ENCODE peak calls at places on chromosomes 3 and 15, in six cellular contexts. H is H9, Y is neuronal stem cell, R is trophoblast cell, E is IMR-90, U is H1. B is an unnamed sample.
A peak's percentile ranks its signal among the peaks of the same experiment; 100 is the strongest.

GRCh38 chr3:195801251-195802183 is 10.2 kb downstream of the MUC4 start:
- DNase-seq in H (no peak), Y (no peak), R (no peak), E (no peak), U (no peak), B (no peak)

GRCh38 chr3:116005404-116005803 is 382.1 kb downstream of the GAP43 start:
- DNase-seq in H (no peak), Y (no peak), R (no peak), E (peak; percentile 98), U (no peak), B (peak; percentile 97)

GRCh38 chr3:181901626-181902025 is 189.9 kb downstream of the SOX2 start:
- DNase-seq in H (no peak), Y (no peak), R (no peak), E (no peak), U (no peak), B (no peak)

GRCh38 chr15:28873585-28874139 is 12.1 kb upstream of the APBA2 start:
- DNase-seq in H (no peak), Y (no peak), R (no peak), E (no peak), U (no peak), B (no peak)

GRCh38 chr15:82081904-82082810 is 36.3 kb upstream of the MEX3B start:
- DNase-seq in H (peak; percentile 71), Y (peak; percentile 36), R (no peak), E (peak; percentile 93), U (no peak), B (peak; percentile 88)

GRCh38 chr15:68220967-68221366 is 8.6 kb downstream of the CLN6 start:
- DNase-seq in H (no peak), Y (no peak), R (no peak), E (no peak), U (no peak), B (no peak)

GRCh38 chr3:73384091-73384906 is 240.4 kb downstream of the PDZRN3 start:
- DNase-seq in H (no peak), Y (no peak), R (no peak), E (no peak), U (no peak), B (no peak)

GRCh38 chr3:133188996-133189395 is 150.8 kb downstream of the TMEM108 start:
- DNase-seq in H (no peak), Y (no peak), R (no peak), E (no peak), U (no peak), B (no peak)

GRCh38 chr15:75174102-75174501 is 27.6 kb upstream of the C15orf39 start:
- DNase-seq in H (no peak), Y (no peak), R (no peak), E (no peak), U (no peak), B (no peak)

GRCh38 chr15:63436872-63437375 is 55.3 kb upstream of the CA12 start:
- DNase-seq in H (no peak), Y (peak; percentile 49), R (no peak), E (peak; percentile 84), U (no peak), B (peak; percentile 84)

GRCh38 chr15:90891346-90891949 is 7.1 kb downstream of the FES start:
- DNase-seq in H (no peak), Y (no peak), R (no peak), E (no peak), U (no peak), B (no peak)

GRCh38 chr3:10286596-10287295 is 6.0 kb downstream of the GHRL start:
- DNase-seq in H (peak; percentile 67), Y (peak; percentile 58), R (peak; percentile 15), E (peak; percentile 74), U (peak; percentile 57), B (peak; percentile 64)

GRCh38 chr3:134348524-134348923 is 25.7 kb downstream of the AMOTL2 start:
- DNase-seq in H (no peak), Y (no peak), R (peak; percentile 97), E (peak; percentile 80), U (no peak), B (peak; percentile 64)

GRCh38 chr3:52077376-52077775 is 21.0 kb upstream of the DUSP7 start:
- DNase-seq in H (no peak), Y (no peak), R (no peak), E (no peak), U (no peak), B (no peak)

GRCh38 chr3:28972921-28973320 is 307.9 kb upstream of the RBMS3 start:
- DNase-seq in H (no peak), Y (no peak), R (no peak), E (no peak), U (no peak), B (peak; percentile 29)

GRCh38 chr15:75069301-75069925 is 46.0 kb downstream of the PPCDC start:
- DNase-seq in H (no peak), Y (no peak), R (no peak), E (no peak), U (no peak), B (no peak)

GRCh38 chr3:169237181-169237580 is 426.3 kb downstream of the MECOM start:
- DNase-seq in H (no peak), Y (no peak), R (no peak), E (peak; percentile 70), U (no peak), B (no peak)

GRCh38 chr3:119329551-119329950 is 35.4 kb downstream of the ARHGAP31 start:
- DNase-seq in H (no peak), Y (no peak), R (no peak), E (peak; percentile 43), U (no peak), B (peak; percentile 72)

GRCh38 chr3:105435277-105435676 is 68.6 kb downstream of the ALCAM start:
- DNase-seq in H (no peak), Y (no peak), R (no peak), E (no peak), U (no peak), B (no peak)

GRCh38 chr3:55180936-55181535 is 253.2 kb upstream of the LRTM1 start:
- DNase-seq in H (no peak), Y (no peak), R (peak; percentile 9), E (no peak), U (no peak), B (peak; percentile 50)

GRCh38 chr3:182268711-182269110 is 524.6 kb upstream of the ATP11B start:
- DNase-seq in H (no peak), Y (no peak), R (no peak), E (no peak), U (no peak), B (no peak)

GRCh38 chr15:43126358-43126757 is 7.0 kb upstream of the TMEM62 start:
- DNase-seq in H (no peak), Y (no peak), R (no peak), E (no peak), U (no peak), B (no peak)

GRCh38 chr15:77030042-77030927 is 35.4 kb downstream of the PSTPIP1 start:
- DNase-seq in H (peak; percentile 50), Y (no peak), R (no peak), E (no peak), U (no peak), B (no peak)

GRCh38 chr3:17288839-17289399 is 404.2 kb downstream of the PLCL2 start:
- DNase-seq in H (no peak), Y (no peak), R (no peak), E (no peak), U (no peak), B (no peak)

GRCh38 chr15:99174989-99175388 is 70.1 kb downstream of the SYNM start:
- DNase-seq in H (no peak), Y (no peak), R (no peak), E (no peak), U (no peak), B (peak; percentile 55)

GRCh38 chr3:171810278-171811058 is at the start of gene PLD1:
- DNase-seq in H (no peak), Y (peak; percentile 15), R (peak; percentile 98), E (peak; percentile 79), U (no peak), B (peak; percentile 90)

GRCh38 chr3:7209098-7209497 is 348.2 kb downstream of the GRM7 start:
- DNase-seq in H (no peak), Y (no peak), R (no peak), E (no peak), U (no peak), B (no peak)

GRCh38 chr3:24299236-24299635 is 195.4 kb downstream of the THRB start:
- DNase-seq in H (no peak), Y (no peak), R (no peak), E (no peak), U (no peak), B (no peak)

GRCh38 chr3:81375921-81376320 is 385.5 kb downstream of the GBE1 start:
- DNase-seq in H (no peak), Y (no peak), R (no peak), E (no peak), U (no peak), B (no peak)

GRCh38 chr15:88604381-88604951 is 16.7 kb upstream of the AEN start:
- DNase-seq in H (no peak), Y (no peak), R (no peak), E (no peak), U (no peak), B (no peak)

GRCh38 chr3:42665050-42665878 is 11.8 kb downstream of the ZBTB47 start:
- DNase-seq in H (no peak), Y (no peak), R (no peak), E (no peak), U (no peak), B (no peak)

GRCh38 chr3:56854856-56855620 is 53.3 kb upstream of the ARHGEF3 start:
- DNase-seq in H (no peak), Y (no peak), R (no peak), E (no peak), U (no peak), B (no peak)
- H3K14ac ChIP-seq in H (no peak overlapping the region), Y (no peak overlapping the region), R (no peak overlapping the region), E (no peak overlapping the region), U (no peak overlapping the region), B (no peak overlapping the region)

GRCh38 chr3:191030983-191031382 is 168.1 kb upstream of the OSTN start:
- DNase-seq in H (no peak), Y (no peak), R (no peak), E (no peak), U (no peak), B (no peak)
- H3K4ac ChIP-seq in H (no peak overlapping the region), Y (no peak overlapping the region), R (no peak overlapping the region), E (no peak overlapping the region), U (no peak overlapping the region), B (no peak overlapping the region)

GRCh38 chr3:184713521-184713920 is 1.7 kb upstream of the MAGEF1 start:
- DNase-seq in H (no peak), Y (no peak), R (no peak), E (no peak), U (no peak), B (no peak)

GRCh38 chr3:184712248-184712559 is 340 bp upstream of the MAGEF1 start:
- DNase-seq in H (no peak), Y (no peak), R (no peak), E (no peak), U (no peak), B (no peak)

GRCh38 chr3:184712579-184713355 is 903 bp upstream of the MAGEF1 start:
- DNase-seq in H (no peak), Y (no peak), R (no peak), E (no peak), U (no peak), B (no peak)

GRCh38 chr3:184711366-184712247 is at the start of gene MAGEF1:
- DNase-seq in H (peak; percentile 92), Y (peak; percentile 85), R (peak; percentile 76), E (peak; percentile 81), U (peak; percentile 67), B (peak; percentile 78)

GRCh38 chr3:184710870-184711365 is 946 bp downstream of the MAGEF1 start:
- DNase-seq in H (no peak), Y (no peak), R (no peak), E (no peak), U (no peak), B (peak; percentile 28)
- H3K18ac ChIP-seq in H (no peak overlapping the region), Y (peak overlapping the region; percentile 100), R (peak overlapping the region; percentile 98), E (peak overlapping the region; percentile 57), U (peak overlapping the region; percentile 99), B (peak overlapping the region; percentile 78)

GRCh38 chr3:14119651-14120050 is 5.0 kb downstream of the CHCHD4 start:
- DNase-seq in H (no peak), Y (no peak), R (no peak), E (no peak), U (no peak), B (no peak)
- H3K14ac ChIP-seq in H (no peak overlapping the region), Y (no peak overlapping the region), R (no peak overlapping the region), E (no peak overlapping the region), U (no peak overlapping the region), B (no peak overlapping the region)